ENCODE peak calls at places on chromosomes 2 and 18, in five cellular contexts. V is activated naive CD8-positive, alpha-beta T cell treated with anti-CD3 and anti-CD28 coated beads for 36 hours; F is psoas muscle; K is stimulated activated CD4-positive, alpha-beta T cell treated with anti-CD3 and anti-CD28 coated beads, Interleukin-1b, Interleukin-23, amount 100 ng/mL, for 24 hours; H is AG08396. D is an unnamed sample.

GRCh38 chr2:27721335-27721734 is 50.2 kb upstream of the MRPL33 start:
- DNase-seq in V (no peak), F (no peak), K (no peak), H (no peak), D (no peak)

GRCh38 chr18:6414118-6414722 is 491 bp downstream of the L3MBTL4 start:
- DNase-seq in V (peak; percentile 61), F (peak; percentile 69), K (peak; percentile 4), H (peak; percentile 38), D (peak; percentile 3)

GRCh38 chr2:181165199-181165868 is 184.9 kb downstream of the UBE2E3 start:
- DNase-seq in V (no peak), F (no peak), K (no peak), H (no peak), D (no peak)

GRCh38 chr2:221943078-221943810 is 355.6 kb downstream of the PAX3 start:
- DNase-seq in V (no peak), F (peak; percentile 15), K (no peak), H (peak; percentile 6), D (no peak)

GRCh38 chr2:21690005-21690404 is 566.2 kb downstream of the TDRD15 start:
- DNase-seq in V (no peak), F (no peak), K (no peak), H (no peak), D (no peak)

GRCh38 chr2:70248810-70249438 is 496 bp upstream of the TIA1 start:
- DNase-seq in V (peak; percentile 83), F (peak; percentile 87), K (peak; percentile 90), H (no peak), D (peak; percentile 91)

GRCh38 chr2:238174701-238175100 is 15.9 kb downstream of the ERFE start:
- DNase-seq in V (no peak), F (no peak), K (no peak), H (no peak), D (no peak)

GRCh38 chr2:8827729-8828128 is 9.7 kb downstream of the KIDINS220 start:
- DNase-seq in V (no peak), F (no peak), K (no peak), H (no peak), D (no peak)

GRCh38 chr2:218960196-218961165 is 1.0 kb downstream of the CDK5R2 start:
- DNase-seq in V (no peak), F (no peak), K (no peak), H (no peak), D (peak; percentile 49)

GRCh38 chr2:237707859-237708398 is 80.5 kb downstream of the LRRFIP1 start:
- DNase-seq in V (no peak), F (no peak), K (no peak), H (no peak), D (no peak)

GRCh38 chr2:196660264-196660663 is 20.7 kb downstream of the CCDC150 start:
- DNase-seq in V (no peak), F (no peak), K (no peak), H (no peak), D (no peak)

D was measured in NCI-H146.